ENCODE peak calls at places on chromosomes 11 and 22, in six cellular contexts. Q is transverse colon, U is GM12865, I is hepatocyte, B is adrenal gland, S is GM03348. Z is an unnamed sample.
A peak's percentile ranks its signal among the peaks of the same experiment; 100 is the strongest.

GRCh38 chr22:47303161-47303890 is 540.9 kb downstream of the TBC1D22A start:
- DNase-seq in Q (no peak), U (no peak), I (no peak), B (no peak), S (no peak), Z (no peak)

GRCh38 chr11:15730617-15731385 is 616.1 kb downstream of the INSC start:
- DNase-seq in Q (no peak), U (no peak), I (no peak), B (peak; percentile 20), S (no peak), Z (no peak)

GRCh38 chr11:110093407-110094297 is 460 bp downstream of the ZC3H12C start:
- DNase-seq in Q (peak; percentile 61), U (peak; percentile 62), I (peak; percentile 77), B (peak; percentile 49), S (peak; percentile 70), Z (peak; percentile 40)

GRCh38 chr11:82536706-82537105 is 197.0 kb downstream of the FAM181B start:
- DNase-seq in Q (no peak), U (no peak), I (no peak), B (no peak), S (no peak), Z (no peak)

GRCh38 chr11:20368441-20368840 is 4.9 kb downstream of the HTATIP2 start:
- DNase-seq in Q (no peak), U (no peak), I (no peak), B (no peak), S (no peak), Z (no peak)

GRCh38 chr11:32385998-32386397 is 49.3 kb downstream of the WT1 start:
- DNase-seq in Q (peak; percentile 24), U (no peak), I (peak; percentile 76), B (no peak), S (peak; percentile 61), Z (peak; percentile 56)

GRCh38 chr22:36398602-36399472 is 11.1 kb upstream of the MYH9 start:
- DNase-seq in Q (peak; percentile 59), U (no peak), I (no peak), B (no peak), S (peak; percentile 71), Z (no peak)

GRCh38 chr11:19199766-19200165 is 2.0 kb downstream of the CSRP3 start:
- DNase-seq in Q (no peak), U (no peak), I (peak; percentile 22), B (no peak), S (no peak), Z (no peak)

GRCh38 chr11:9273430-9274336 is 8.5 kb upstream of the DENND5A start:
- DNase-seq in Q (no peak), U (no peak), I (no peak), B (no peak), S (peak; percentile 49), Z (no peak)

GRCh38 chr11:35487532-35488078 is 37.8 kb downstream of the PAMR1 start:
- DNase-seq in Q (no peak), U (no peak), I (peak; percentile 66), B (no peak), S (peak; percentile 45), Z (peak; percentile 32)

GRCh38 chr11:2425506-2425905 is 18.8 kb downstream of the TRPM5 start:
- DNase-seq in Q (no peak), U (no peak), I (no peak), B (no peak), S (no peak), Z (no peak)

GRCh38 chr11:31199403-31199802 is 170.1 kb downstream of the DCDC1 start:
- DNase-seq in Q (no peak), U (no peak), I (no peak), B (no peak), S (no peak), Z (no peak)

GRCh38 chr11:123478352-123478986 is 48.4 kb downstream of the GRAMD1B start:
- DNase-seq in Q (peak; percentile 42), U (peak; percentile 80), I (peak; percentile 82), B (peak; percentile 74), S (peak; percentile 91), Z (peak; percentile 61)

GRCh38 chr11:9953994-9954626 is 290.2 kb downstream of the SWAP70 start:
- DNase-seq in Q (no peak), U (no peak), I (no peak), B (no peak), S (no peak), Z (no peak)

GRCh38 chr22:47631571-47632102 is 869.2 kb downstream of the TBC1D22A start:
- DNase-seq in Q (no peak), U (no peak), I (no peak), B (no peak), S (no peak), Z (peak; percentile 79)

GRCh38 chr22:47249370-47249928 is 487.0 kb downstream of the TBC1D22A start:
- DNase-seq in Q (no peak), U (no peak), I (no peak), B (no peak), S (no peak), Z (no peak)

GRCh38 chr11:111176603-111177002 is 68.9 kb upstream of the POU2AF2 start:
- DNase-seq in Q (no peak), U (peak; percentile 42), I (no peak), B (no peak), S (no peak), Z (no peak)

GRCh38 chr22:44941176-44941575 is 68.6 kb downstream of the PHF21B start:
- DNase-seq in Q (no peak), U (no peak), I (no peak), B (no peak), S (no peak), Z (no peak)

GRCh38 chr11:9528573-9529332 is 44.7 kb upstream of the WEE1 start:
- DNase-seq in Q (no peak), U (no peak), I (no peak), B (no peak), S (no peak), Z (no peak)

GRCh38 chr11:14336507-14337503 is 22.2 kb downstream of the RRAS2 start:
- DNase-seq in Q (no peak), U (no peak), I (no peak), B (no peak), S (peak; percentile 64), Z (peak; percentile 25)

GRCh38 chr22:50425179-50425916 is 49.5 kb downstream of the SBF1 start:
- DNase-seq in Q (no peak), U (no peak), I (no peak), B (no peak), S (no peak), Z (no peak)

GRCh38 chr22:37098976-37099577 is 10.4 kb downstream of the TMPRSS6 start:
- DNase-seq in Q (no peak), U (no peak), I (no peak), B (no peak), S (no peak), Z (no peak)

GRCh38 chr11:110299006-110299785 is 2.8 kb upstream of the RDX start:
- DNase-seq in Q (no peak), U (no peak), I (no peak), B (peak; percentile 38), S (no peak), Z (no peak)

GRCh38 chr11:70544774-70545625 is 146.7 kb downstream of the CTTN start:
- DNase-seq in Q (no peak), U (no peak), I (peak; percentile 31), B (no peak), S (peak; percentile 43), Z (no peak)

GRCh38 chr11:95577716-95578460 is 211.7 kb downstream of the FAM76B start:
- DNase-seq in Q (no peak), U (peak; percentile 39), I (no peak), B (no peak), S (peak; percentile 46), Z (no peak)

GRCh38 chr11:63939351-63939920 is 634 bp downstream of the NAA40 start:
- DNase-seq in Q (peak; percentile 26), U (no peak), I (peak; percentile 49), B (peak; percentile 33), S (no peak), Z (no peak)

GRCh38 chr11:11072067-11072466 is 214.2 kb upstream of the ZBED5 start:
- DNase-seq in Q (no peak), U (no peak), I (no peak), B (no peak), S (no peak), Z (no peak)

GRCh38 chr11:66371627-66372415 is at the start of gene SLC29A2:
- DNase-seq in Q (peak; percentile 88), U (peak; percentile 90), I (peak; percentile 95), B (no peak), S (peak; percentile 48), Z (peak; percentile 96)

GRCh38 chr11:134373591-134374052 is 38.4 kb downstream of the B3GAT1 start:
- DNase-seq in Q (no peak), U (no peak), I (no peak), B (no peak), S (no peak), Z (no peak)

GRCh38 chr11:25242928-25243327 is 746.1 kb downstream of the LUZP2 start:
- DNase-seq in Q (no peak), U (no peak), I (no peak), B (no peak), S (no peak), Z (no peak)

GRCh38 chr11:70841264-70841663 is 411.1 kb downstream of the SHANK2 start:
- DNase-seq in Q (no peak), U (no peak), I (no peak), B (no peak), S (no peak), Z (no peak)

GRCh38 chr22:19641254-19641982 is 72.9 kb upstream of the SEPTIN5 start:
- DNase-seq in Q (no peak), U (no peak), I (peak; percentile 60), B (no peak), S (no peak), Z (peak; percentile 92)

GRCh38 chr11:73429121-73429740 is 53.0 kb downstream of the RELT start:
- DNase-seq in Q (no peak), U (no peak), I (no peak), B (no peak), S (peak; percentile 52), Z (no peak)

GRCh38 chr22:26589845-26590524 is at the start of gene TPST2:
- DNase-seq in Q (peak; percentile 85), U (peak; percentile 90), I (peak; percentile 93), B (peak; percentile 70), S (peak; percentile 98), Z (peak; percentile 86)

GRCh38 chr22:49320714-49321476 is 506.8 kb downstream of the BRD1 start:
- DNase-seq in Q (no peak), U (no peak), I (no peak), B (no peak), S (no peak), Z (no peak)